ENCODE peak calls at places on chromosomes 1 and 21, in four cellular contexts. One of them, this sample, is unnamed.

GRCh38 chr1:201423655-201424610 is 2.4 kb upstream of the TNNI1 start:
- DNase-seq in natural killer cell: no peak
- DNase-seq in cardiac muscle cell: no peak
- DNase-seq in BJ: no peak
- DNase-seq in this sample: no peak

GRCh38 chr1:19920132-19920710 is 3.2 kb downstream of the PLA2G2E start:
- DNase-seq in natural killer cell: no peak
- DNase-seq in BJ: no peak
- DNase-seq in cardiac muscle cell: no peak
- DNase-seq in this sample: no peak

GRCh38 chr1:26094076-26094669 is 17.5 kb upstream of the PDIK1L start:
- DNase-seq in BJ: no peak
- DNase-seq in cardiac muscle cell: peak
- DNase-seq in natural killer cell: no peak
- DNase-seq in this sample: no peak

GRCh38 chr1:9719978-9720722 is 68.6 kb downstream of the PIK3CD start:
- DNase-seq in natural killer cell: no peak
- DNase-seq in BJ: no peak
- DNase-seq in cardiac muscle cell: no peak
- DNase-seq in this sample: no peak

GRCh38 chr21:43599728-43600127 is 59.6 kb downstream of the HSF2BP start:
- DNase-seq in natural killer cell: no peak
- DNase-seq in cardiac muscle cell: no peak
- DNase-seq in BJ: no peak
- DNase-seq in this sample: no peak

GRCh38 chr1:3481836-3482589 is 27.5 kb downstream of the ARHGEF16 start:
- DNase-seq in natural killer cell: no peak
- DNase-seq in cardiac muscle cell: no peak
- DNase-seq in BJ: no peak
- DNase-seq in this sample: no peak

GRCh38 chr1:160095382-160096105 is 2.9 kb downstream of the IGSF8 start:
- DNase-seq in cardiac muscle cell: no peak
- DNase-seq in BJ: no peak
- DNase-seq in natural killer cell: no peak
- DNase-seq in this sample: no peak

GRCh38 chr1:25198731-25199231 is 33.5 kb downstream of the SYF2 start:
- DNase-seq in cardiac muscle cell: peak
- DNase-seq in natural killer cell: no peak
- DNase-seq in BJ: no peak
- DNase-seq in this sample: no peak

GRCh38 chr1:108200627-108201106 is 524 bp upstream of the SLC25A24 start:
- DNase-seq in natural killer cell: no peak
- DNase-seq in BJ: no peak
- DNase-seq in cardiac muscle cell: peak
- DNase-seq in this sample: no peak

GRCh38 chr1:16720403-16721223 is 19.7 kb upstream of the RNU1-4 start:
- DNase-seq in cardiac muscle cell: no peak
- DNase-seq in natural killer cell: no peak
- DNase-seq in BJ: no peak
- DNase-seq in this sample: peak

GRCh38 chr1:96388421-96389310 is 332.9 kb upstream of the PTBP2 start:
- DNase-seq in BJ: no peak
- DNase-seq in natural killer cell: no peak
- DNase-seq in cardiac muscle cell: no peak
- DNase-seq in this sample: no peak

GRCh38 chr1:186566140-186566850 is 105.4 kb upstream of the PDC start:
- DNase-seq in natural killer cell: no peak
- DNase-seq in BJ: no peak
- DNase-seq in cardiac muscle cell: no peak
- DNase-seq in this sample: no peak

GRCh38 chr1:117860906-117861610 is 68.4 kb downstream of the GDAP2 start:
- DNase-seq in cardiac muscle cell: no peak
- DNase-seq in BJ: peak
- DNase-seq in natural killer cell: no peak
- DNase-seq in this sample: no peak

GRCh38 chr1:6614019-6614952 is 755 bp downstream of the PHF13 start:
- DNase-seq in BJ: no peak
- DNase-seq in cardiac muscle cell: peak
- DNase-seq in natural killer cell: peak
- DNase-seq in this sample: no peak

GRCh38 chr1:60133848-60134247 is 60.3 kb upstream of the C1orf87 start:
- DNase-seq in BJ: peak
- DNase-seq in cardiac muscle cell: no peak
- DNase-seq in natural killer cell: no peak
- DNase-seq in this sample: no peak

GRCh38 chr1:168469690-168470089 is 74.1 kb downstream of the XCL2 start:
- DNase-seq in natural killer cell: peak
- DNase-seq in BJ: peak
- DNase-seq in cardiac muscle cell: no peak
- DNase-seq in this sample: no peak

GRCh38 chr1:158286966-158287365 is 2.8 kb upstream of the CD1C start:
- DNase-seq in natural killer cell: no peak
- DNase-seq in cardiac muscle cell: no peak
- DNase-seq in BJ: no peak
- DNase-seq in this sample: no peak

GRCh38 chr1:15975358-15975804 is 520 bp downstream of the ZBTB17 start:
- DNase-seq in BJ: no peak
- DNase-seq in natural killer cell: peak
- DNase-seq in cardiac muscle cell: peak
- DNase-seq in this sample: no peak

GRCh38 chr1:72186733-72187307 is 95.5 kb downstream of the NEGR1 start:
- DNase-seq in natural killer cell: no peak
- DNase-seq in cardiac muscle cell: no peak
- DNase-seq in BJ: no peak
- DNase-seq in this sample: no peak

GRCh38 chr1:223765036-223765718 is 52.8 kb downstream of the CAPN2 start:
- DNase-seq in cardiac muscle cell: no peak
- DNase-seq in natural killer cell: no peak
- DNase-seq in BJ: no peak
- DNase-seq in this sample: no peak

GRCh38 chr1:50047916-50048694 is 24.4 kb upstream of the AGBL4 start:
- DNase-seq in BJ: no peak
- DNase-seq in cardiac muscle cell: peak
- DNase-seq in natural killer cell: no peak
- DNase-seq in this sample: no peak

GRCh38 chr21:42107881-42108553 is 36.9 kb downstream of the UMODL1 start:
- DNase-seq in BJ: no peak
- DNase-seq in natural killer cell: no peak
- DNase-seq in cardiac muscle cell: peak
- DNase-seq in this sample: no peak

GRCh38 chr1:88519156-88519555 is 164.9 kb upstream of the PKN2 start:
- DNase-seq in BJ: no peak
- DNase-seq in natural killer cell: no peak
- DNase-seq in cardiac muscle cell: no peak
- DNase-seq in this sample: no peak

GRCh38 chr1:169108897-169109560 is 2.5 kb downstream of the ATP1B1 start:
- DNase-seq in cardiac muscle cell: peak
- DNase-seq in natural killer cell: no peak
- DNase-seq in BJ: no peak
- DNase-seq in this sample: no peak

GRCh38 chr21:45874716-45875415 is 106.7 kb upstream of the COL6A1 start:
- DNase-seq in natural killer cell: no peak
- DNase-seq in cardiac muscle cell: no peak
- DNase-seq in BJ: peak
- DNase-seq in this sample: no peak

GRCh38 chr1:7538849-7539771 is 232.0 kb upstream of the VAMP3 start:
- DNase-seq in cardiac muscle cell: no peak
- DNase-seq in BJ: no peak
- DNase-seq in natural killer cell: no peak
- DNase-seq in this sample: no peak

GRCh38 chr1:221263831-221264767 is 384.9 kb downstream of the HLX start:
- DNase-seq in cardiac muscle cell: peak
- DNase-seq in BJ: peak
- DNase-seq in natural killer cell: no peak
- DNase-seq in this sample: no peak

GRCh38 chr1:9715536-9716226 is 64.2 kb downstream of the PIK3CD start:
- DNase-seq in natural killer cell: no peak
- DNase-seq in cardiac muscle cell: no peak
- DNase-seq in BJ: no peak
- DNase-seq in this sample: no peak

GRCh38 chr21:42417533-42417932 is 13.8 kb downstream of the UBASH3A start:
- DNase-seq in cardiac muscle cell: no peak
- DNase-seq in natural killer cell: no peak
- DNase-seq in BJ: no peak
- DNase-seq in this sample: no peak

GRCh38 chr1:25703671-25704637 is 87.4 kb downstream of the MAN1C1 start:
- DNase-seq in natural killer cell: peak
- DNase-seq in BJ: no peak
- DNase-seq in cardiac muscle cell: no peak
- DNase-seq in this sample: no peak

GRCh38 chr1:105793541-105794146 is 1262.8 kb upstream of the PRMT6 start:
- DNase-seq in BJ: no peak
- DNase-seq in natural killer cell: no peak
- DNase-seq in cardiac muscle cell: peak
- DNase-seq in this sample: no peak

GRCh38 chr1:18093193-18093592 is 14.4 kb upstream of the IGSF21 start:
- DNase-seq in cardiac muscle cell: no peak
- DNase-seq in natural killer cell: no peak
- DNase-seq in BJ: no peak
- DNase-seq in this sample: no peak

GRCh38 chr1:4734791-4735190 is 80.4 kb downstream of the AJAP1 start:
- DNase-seq in cardiac muscle cell: no peak
- DNase-seq in natural killer cell: no peak
- DNase-seq in BJ: no peak
- DNase-seq in this sample: no peak

GRCh38 chr1:61875198-61875597 is 132.9 kb downstream of the PATJ start:
- DNase-seq in BJ: no peak
- DNase-seq in cardiac muscle cell: no peak
- DNase-seq in natural killer cell: no peak
- DNase-seq in this sample: no peak
- TF ChIP-seq CTCF in BJ: no peak
- TF ChIP-seq CTCF in cardiac muscle cell: no peak
- TF ChIP-seq CTCF in natural killer cell: no peak
- TF ChIP-seq CTCF in this sample: no peak

GRCh38 chr1:232614811-232615210 is 15.1 kb downstream of the SIPA1L2 start:
- DNase-seq in natural killer cell: no peak
- DNase-seq in BJ: no peak
- DNase-seq in cardiac muscle cell: no peak
- DNase-seq in this sample: no peak

GRCh38 chr1:232613752-232614381 is 16.1 kb downstream of the SIPA1L2 start:
- DNase-seq in cardiac muscle cell: no peak
- DNase-seq in natural killer cell: no peak
- DNase-seq in BJ: no peak
- DNase-seq in this sample: no peak

GRCh38 chr1:232610187-232610901 is 19.6 kb downstream of the SIPA1L2 start:
- DNase-seq in BJ: no peak
- DNase-seq in cardiac muscle cell: peak
- DNase-seq in natural killer cell: no peak
- DNase-seq in this sample: no peak

GRCh38 chr1:232615401-232615800 is 14.5 kb downstream of the SIPA1L2 start:
- DNase-seq in natural killer cell: no peak
- DNase-seq in cardiac muscle cell: no peak
- DNase-seq in BJ: no peak
- DNase-seq in this sample: no peak

GRCh38 chr1:232611834-232612233 is 18.1 kb downstream of the SIPA1L2 start:
- DNase-seq in cardiac muscle cell: no peak
- DNase-seq in BJ: no peak
- DNase-seq in natural killer cell: no peak
- DNase-seq in this sample: no peak
- TF ChIP-seq CTCF in cardiac muscle cell: no peak
- TF ChIP-seq CTCF in BJ: no peak
- TF ChIP-seq CTCF in natural killer cell: no peak
- TF ChIP-seq CTCF in this sample: no peak

GRCh38 chr1:244897476-244898254 is 33.3 kb upstream of the HNRNPU start:
- DNase-seq in cardiac muscle cell: no peak
- DNase-seq in natural killer cell: no peak
- DNase-seq in BJ: no peak
- DNase-seq in this sample: no peak
- TF ChIP-seq CTCF in cardiac muscle cell: no peak
- TF ChIP-seq CTCF in natural killer cell: no peak
- TF ChIP-seq CTCF in BJ: no peak
- TF ChIP-seq CTCF in this sample: no peak

GRCh38 chr1:75257424-75257823 is 123.2 kb downstream of the LHX8 start:
- DNase-seq in natural killer cell: no peak
- DNase-seq in cardiac muscle cell: peak
- DNase-seq in BJ: no peak
- DNase-seq in this sample: no peak
- TF ChIP-seq CTCF in natural killer cell: no peak
- TF ChIP-seq CTCF in cardiac muscle cell: no peak
- TF ChIP-seq CTCF in BJ: no peak
- TF ChIP-seq CTCF in this sample: peak